ENCODE peak calls at places on chromosomes 13 and 19, in seven cellular contexts. O, K, U, D, N, C and T are unnamed samples.

GRCh38 chr19:11693505-11694499 is 44.9 kb downstream of the ZNF823 start:
- DNase-seq in O (no peak), K (no peak), U (no peak), D (no peak), N (no peak), C (no peak), T (no peak)

GRCh38 chr13:73090116-73090811 is 31.5 kb downstream of the KLF5 start:
- DNase-seq in O (no peak), K (no peak), U (peak), D (no peak), N (peak), C (no peak), T (peak)

GRCh38 chr19:31285744-31286143 is 63.5 kb downstream of the TSHZ3 start:
- DNase-seq in O (no peak), K (no peak), U (no peak), D (peak), N (no peak), C (no peak), T (no peak)

GRCh38 chr19:46927893-46928292 is 67.1 kb downstream of the ARHGAP35 start:
- DNase-seq in O (no peak), K (no peak), U (no peak), D (no peak), N (no peak), C (no peak), T (no peak)

GRCh38 chr13:51935326-51936171 is 73.8 kb downstream of the CCDC70 start:
- DNase-seq in O (no peak), K (no peak), U (peak), D (peak), N (no peak), C (no peak), T (no peak)

GRCh38 chr13:39273953-39274352 is 235.7 kb downstream of the NHLRC3 start:
- DNase-seq in O (no peak), K (no peak), U (peak), D (no peak), N (no peak), C (no peak), T (no peak)

GRCh38 chr19:2315818-2316353 is 7.9 kb upstream of the LINGO3 start:
- DNase-seq in O (peak), K (peak), U (peak), D (peak), N (peak), C (peak), T (peak)

GRCh38 chr19:53892981-53893325 is 11.0 kb downstream of the PRKCG start:
- DNase-seq in O (no peak), K (no peak), U (no peak), D (no peak), N (no peak), C (no peak), T (no peak)

GRCh38 chr13:113041293-113041690 is 64.3 kb upstream of the F7 start:
- DNase-seq in O (no peak), K (no peak), U (no peak), D (no peak), N (no peak), C (no peak), T (no peak)

GRCh38 chr19:49594157-49595005 is 3.4 kb downstream of the PRR12 start:
- DNase-seq in O (no peak), K (no peak), U (no peak), D (no peak), N (no peak), C (peak), T (no peak)

GRCh38 chr19:49595006-49595818 is 4.2 kb downstream of the PRR12 start:
- DNase-seq in O (no peak), K (peak), U (no peak), D (no peak), N (no peak), C (no peak), T (no peak)

GRCh38 chr19:49591731-49592485 is 926 bp downstream of the PRR12 start:
- DNase-seq in O (peak), K (peak), U (peak), D (no peak), N (peak), C (peak), T (peak)

GRCh38 chr19:49592486-49593232 is 1.7 kb downstream of the PRR12 start:
- DNase-seq in O (no peak), K (no peak), U (no peak), D (no peak), N (no peak), C (no peak), T (no peak)

GRCh38 chr19:49593233-49594113 is 2.5 kb downstream of the PRR12 start:
- DNase-seq in O (peak), K (peak), U (peak), D (peak), N (peak), C (peak), T (peak)
- H3K27ac ChIP-seq in O (peak), K (peak), U (peak), D (peak), N (peak), C (peak), T (peak)

GRCh38 chr13:68124437-68125086 is 894.4 kb upstream of the PCDH9 start:
- DNase-seq in O (no peak), K (no peak), U (no peak), D (no peak), N (no peak), C (no peak), T (no peak)
- H3K4me3 ChIP-seq in O (no peak), K (no peak), U (no peak), D (no peak), N (no peak), C (no peak), T (no peak)

GRCh38 chr19:41904118-41904870 is 21.3 kb downstream of the ARHGEF1 start:
- DNase-seq in O (no peak), K (no peak), U (peak), D (no peak), N (peak), C (no peak), T (no peak)

GRCh38 chr19:41906916-41907680 is 21.2 kb downstream of the ERFL start:
- DNase-seq in O (no peak), K (no peak), U (no peak), D (no peak), N (no peak), C (no peak), T (no peak)

GRCh38 chr19:41903161-41903953 is 20.4 kb downstream of the ARHGEF1 start:
- DNase-seq in O (no peak), K (no peak), U (no peak), D (no peak), N (no peak), C (no peak), T (no peak)

GRCh38 chr19:41906271-41906670 is 22.0 kb downstream of the ERFL start:
- DNase-seq in O (no peak), K (no peak), U (no peak), D (no peak), N (no peak), C (no peak), T (no peak)

DNA sequence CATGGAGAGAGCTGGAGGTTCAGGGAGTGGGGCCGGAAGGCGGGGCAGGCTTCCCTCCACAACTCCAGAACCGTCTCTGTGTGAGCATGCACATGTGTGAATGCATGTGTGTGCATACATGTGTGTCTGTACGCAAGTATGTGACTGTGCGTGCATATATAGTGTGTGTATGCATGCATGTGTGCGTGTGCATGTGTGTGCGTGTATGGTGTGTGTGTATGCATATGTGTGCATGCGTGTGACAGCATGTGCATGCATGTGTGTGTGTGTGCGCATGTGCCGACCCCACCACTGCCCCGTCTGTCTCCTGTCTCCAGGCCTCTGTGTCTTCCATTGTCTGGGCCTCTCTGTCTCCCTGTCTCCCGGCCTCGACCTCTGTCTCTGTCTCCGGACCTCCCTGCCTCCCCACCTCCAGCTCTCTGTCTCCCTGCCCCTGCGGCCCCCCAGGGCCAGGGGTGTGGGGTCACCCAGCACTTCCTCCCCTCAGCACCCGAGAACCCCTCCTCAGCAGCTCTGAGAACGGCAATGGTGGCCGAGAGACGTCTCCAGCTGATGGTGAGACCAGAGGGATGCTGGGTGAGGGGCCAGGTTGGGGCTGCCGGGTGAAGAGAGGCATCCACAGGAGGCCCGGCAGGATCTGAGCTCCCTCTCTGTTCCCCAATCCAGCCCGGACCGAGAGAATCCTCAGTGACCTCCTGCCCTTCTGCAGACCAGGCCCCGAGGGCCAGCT is 22.5 kb downstream of the ARHGEF1 start:
- DNase-seq in O (no peak), K (no peak), U (no peak), D (no peak), N (no peak), C (no peak), T (no peak)
- H3K27ac ChIP-seq in O (no peak), K (no peak), U (peak), D (no peak), N (no peak), C (no peak), T (no peak)

DNA sequence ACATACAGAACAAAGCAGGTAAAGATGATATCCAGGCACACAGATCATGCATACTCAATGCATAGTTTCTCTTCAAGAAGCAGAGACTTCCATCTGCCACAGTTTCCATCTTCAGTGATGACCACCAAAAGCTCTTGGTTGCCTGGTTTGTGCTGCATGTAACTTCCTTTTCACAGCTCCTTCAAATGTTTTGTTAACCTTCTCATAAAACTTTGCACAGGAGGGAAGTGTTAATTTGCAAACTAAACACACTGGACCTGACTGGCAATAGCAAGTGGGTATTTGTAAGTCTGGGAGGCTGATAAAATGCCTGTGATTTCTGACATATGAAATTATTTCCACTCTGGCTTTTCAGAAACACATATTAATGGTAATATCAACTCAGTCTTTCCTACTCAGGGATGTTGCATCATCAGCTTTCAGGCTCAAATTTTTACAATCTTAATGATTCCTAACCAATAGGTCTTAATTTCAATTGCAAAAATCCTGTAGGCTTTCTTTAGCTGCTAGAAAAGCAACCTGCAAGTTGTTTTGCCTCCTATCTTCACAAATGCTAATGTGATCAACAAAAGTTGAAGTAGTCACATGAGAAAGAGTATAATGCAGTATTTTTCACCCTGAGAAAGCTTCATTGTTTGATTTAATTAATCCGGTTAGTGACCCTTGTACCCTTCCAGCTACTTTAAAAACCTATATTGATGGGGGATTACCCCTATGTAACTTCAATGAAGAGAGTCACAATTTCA is 575.6 kb downstream of the DIAPH3 start:
- DNase-seq in O (no peak), K (no peak), U (no peak), D (no peak), N (no peak), C (no peak), T (no peak)
- H3K4me3 ChIP-seq in O (no peak), K (no peak), U (no peak), D (no peak), N (no peak), C (no peak), T (no peak)

DNA sequence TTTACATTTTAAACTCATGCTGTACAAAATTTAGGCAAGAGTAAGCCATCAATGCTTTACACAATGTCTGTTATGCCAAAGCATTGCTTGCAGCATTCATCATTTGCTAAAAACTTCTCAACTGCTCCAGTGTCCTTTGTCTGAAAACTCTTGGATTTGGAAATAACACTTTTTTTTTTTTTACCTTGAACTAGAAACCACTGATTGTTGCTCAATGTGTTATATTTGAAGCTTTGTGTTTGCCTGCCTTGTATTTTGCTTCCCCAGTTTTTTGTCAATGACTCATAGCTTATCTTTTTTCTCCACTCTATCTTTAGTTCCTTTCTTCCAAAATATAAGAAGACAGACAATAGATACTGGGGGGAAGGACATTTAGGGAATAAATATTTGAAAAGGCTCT is 31.3 kb downstream of the CCDC122 start:
- DNase-seq in O (no peak), K (no peak), U (no peak), D (no peak), N (no peak), C (no peak), T (no peak)
- H3K27ac ChIP-seq in O (no peak), K (no peak), U (no peak), D (no peak), N (no peak), C (no peak), T (no peak)

DNA sequence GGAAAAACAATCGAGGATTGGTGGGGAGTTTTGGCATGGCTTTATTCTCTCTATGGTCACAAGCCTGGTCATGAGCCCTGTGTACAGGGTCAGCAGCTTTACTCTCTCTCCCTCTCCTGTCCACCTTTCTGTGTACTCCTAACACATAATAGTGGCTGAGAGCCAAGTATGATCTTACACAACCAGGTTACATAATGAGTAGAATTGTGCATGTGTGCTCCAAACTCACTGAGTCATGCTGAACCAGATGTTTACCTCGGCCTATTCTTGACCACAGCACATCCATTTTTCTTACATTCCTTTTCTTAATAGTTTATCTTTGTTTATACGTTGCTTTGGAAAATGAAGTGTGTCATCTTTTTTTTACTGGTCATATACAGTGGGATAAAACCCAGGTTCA is 53.1 kb downstream of the ZNF254 start:
- DNase-seq in O (no peak), K (no peak), U (no peak), D (no peak), N (no peak), C (no peak), T (no peak)
- H3K4me3 ChIP-seq in O (no peak), K (no peak), U (no peak), D (no peak), N (no peak), C (no peak), T (no peak)

GRCh38 chr19:485583-486236 is 10.6 kb upstream of the MADCAM1 start:
- DNase-seq in O (no peak), K (peak), U (no peak), D (peak), N (no peak), C (no peak), T (no peak)
- H3K27ac ChIP-seq in O (no peak), K (no peak), U (no peak), D (peak), N (no peak), C (no peak), T (no peak)

GRCh38 chr13:106286811-106287210 is 248.7 kb downstream of the EFNB2 start:
- DNase-seq in O (no peak), K (no peak), U (no peak), D (no peak), N (no peak), C (no peak), T (no peak)
- H3K4me3 ChIP-seq in O (no peak), K (no peak), U (no peak), D (no peak), N (no peak), C (no peak), T (no peak)

DNA sequence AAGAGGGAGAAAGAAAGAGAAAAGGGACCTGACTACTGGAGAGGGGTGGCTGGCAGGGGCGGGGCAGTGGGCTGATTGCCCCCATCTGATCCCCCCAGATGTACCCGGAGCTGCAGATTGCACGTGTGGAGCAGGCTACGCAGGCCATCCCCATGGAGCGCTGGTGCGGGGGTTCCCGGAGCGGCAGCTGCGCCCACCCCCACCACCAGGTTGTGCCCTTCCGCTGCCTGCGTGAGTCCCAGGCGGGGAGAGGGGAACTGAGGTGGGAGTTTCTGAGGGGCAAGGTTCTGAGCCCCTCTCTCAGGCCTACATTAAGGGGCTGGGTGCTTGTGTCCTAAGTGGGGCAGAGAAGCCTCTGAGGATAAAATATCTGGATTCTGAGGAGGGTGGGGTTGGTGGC is 2.4 kb downstream of the APLP1 start:
- DNase-seq in O (no peak), K (no peak), U (no peak), D (no peak), N (no peak), C (no peak), T (no peak)
- H3K27ac ChIP-seq in O (no peak), K (no peak), U (no peak), D (no peak), N (no peak), C (no peak), T (no peak)